ENCODE peak calls at places on chromosome 19, in six cellular contexts. V, O, A, T, C and J are unnamed samples.
A peak's percentile ranks its signal among the peaks of the same experiment; 100 is the strongest.

GRCh38 chr19:45919678-45920077 is 5.1 kb upstream of the NANOS2 start:
- DNase-seq in A (no peak), O (no peak), C (no peak), V (no peak), T (no peak), J (no peak)

GRCh38 chr19:42081584-42082258 is 5.8 kb downstream of the ZNF574 start:
- DNase-seq in V (peak; percentile 65), A (no peak), O (no peak), T (peak; percentile 50), C (no peak), J (peak; percentile 69)

GRCh38 chr19:18233224-18233825 is 7.1 kb upstream of the PDE4C start:
- DNase-seq in V (peak; percentile 39), O (no peak), T (no peak), C (peak; percentile 86), A (no peak), J (peak; percentile 63)

GRCh38 chr19:28292822-28293500 is 920.0 kb downstream of the UQCRFS1 start:
- DNase-seq in A (no peak), T (peak; percentile 84), V (no peak), O (no peak), C (peak; percentile 52), J (no peak)

GRCh38 chr19:1135454-1135853 is 31.7 kb downstream of the GPX4 start:
- DNase-seq in T (no peak), A (no peak), V (no peak), C (no peak), O (no peak), J (no peak)

GRCh38 chr19:17327068-17327653 is 7.5 kb downstream of the ANO8 start:
- DNase-seq in T (no peak), O (no peak), A (no peak), V (no peak), C (no peak), J (no peak)

GRCh38 chr19:55866521-55866920 is 30.2 kb downstream of the NLRP4 start:
- DNase-seq in C (no peak), A (no peak), O (no peak), V (no peak), T (no peak), J (no peak)

GRCh38 chr19:32928806-32929205 is 43.0 kb downstream of the CEP89 start:
- DNase-seq in V (peak; percentile 4), O (no peak), C (no peak), T (no peak), A (no peak), J (peak; percentile 52)

GRCh38 chr19:426725-427445 is 17.9 kb upstream of the C2CD4C start:
- DNase-seq in A (no peak), V (no peak), O (no peak), T (no peak), C (no peak), J (no peak)

GRCh38 chr19:30047355-30047895 is 105.4 kb downstream of the URI1 start:
- DNase-seq in T (no peak), O (no peak), C (no peak), V (no peak), A (no peak), J (no peak)

GRCh38 chr19:45527731-45528130 is 20.5 kb downstream of the VASP start:
- DNase-seq in C (peak; percentile 67), A (no peak), O (no peak), V (no peak), T (peak; percentile 54), J (no peak)

GRCh38 chr19:46369817-46370216 is 22.9 kb downstream of the PPP5C start:
- DNase-seq in V (peak; percentile 38), O (no peak), A (no peak), T (no peak), C (no peak), J (no peak)

GRCh38 chr19:54518844-54519243 is 16.2 kb downstream of the LAIR2 start:
- DNase-seq in O (no peak), V (no peak), T (no peak), A (no peak), C (no peak), J (no peak)

GRCh38 chr19:1811942-1812425 is at the start of gene ATP8B3:
- DNase-seq in O (no peak), A (no peak), V (no peak), C (no peak), T (no peak), J (no peak)

GRCh38 chr19:29690842-29691241 is 24.2 kb downstream of the C19orf12 start:
- DNase-seq in A (no peak), T (peak; percentile 85), C (peak; percentile 74), O (no peak), V (peak; percentile 49), J (peak; percentile 60)

GRCh38 chr19:2332341-2333026 is 4.0 kb downstream of the SPPL2B start:
- DNase-seq in A (no peak), O (no peak), T (no peak), V (no peak), C (no peak), J (no peak)

GRCh38 chr19:17753976-17754375 is 2.7 kb downstream of the FCHO1 start:
- DNase-seq in A (no peak), V (no peak), T (no peak), C (no peak), O (no peak), J (no peak)

GRCh38 chr19:2627319-2627829 is 75.1 kb downstream of the GNG7 start:
- DNase-seq in C (no peak), A (no peak), V (peak; percentile 99), T (peak; percentile 37), O (no peak), J (peak; percentile 97)

GRCh38 chr19:44254496-44254895 is 5.2 kb upstream of the ZNF233 start:
- DNase-seq in T (no peak), C (no peak), V (no peak), O (no peak), A (no peak), J (no peak)

GRCh38 chr19:11088508-11089253 is 582 bp upstream of the LDLR start:
- DNase-seq in C (no peak), O (no peak), T (no peak), A (no peak), V (no peak), J (peak; percentile 40)

GRCh38 chr19:16078759-16079707 is 2.7 kb downstream of the TPM4 start:
- DNase-seq in C (no peak), V (peak; percentile 98), T (peak; percentile 76), A (no peak), O (no peak), J (peak; percentile 95)

GRCh38 chr19:16075430-16076153 is 703 bp upstream of the TPM4 start:
- DNase-seq in C (no peak), O (no peak), V (no peak), A (no peak), T (peak; percentile 42), J (no peak)

GRCh38 chr19:16076154-16076957 is at the start of gene TPM4:
- DNase-seq in O (peak; percentile 86), V (peak; percentile 96), T (peak; percentile 97), A (peak; percentile 85), C (peak; percentile 95), J (peak; percentile 97)

GRCh38 chr19:16078311-16078758 is 2.0 kb downstream of the TPM4 start:
- DNase-seq in V (peak; percentile 69), C (no peak), T (peak; percentile 74), A (no peak), O (peak; percentile 15), J (no peak)

DNA sequence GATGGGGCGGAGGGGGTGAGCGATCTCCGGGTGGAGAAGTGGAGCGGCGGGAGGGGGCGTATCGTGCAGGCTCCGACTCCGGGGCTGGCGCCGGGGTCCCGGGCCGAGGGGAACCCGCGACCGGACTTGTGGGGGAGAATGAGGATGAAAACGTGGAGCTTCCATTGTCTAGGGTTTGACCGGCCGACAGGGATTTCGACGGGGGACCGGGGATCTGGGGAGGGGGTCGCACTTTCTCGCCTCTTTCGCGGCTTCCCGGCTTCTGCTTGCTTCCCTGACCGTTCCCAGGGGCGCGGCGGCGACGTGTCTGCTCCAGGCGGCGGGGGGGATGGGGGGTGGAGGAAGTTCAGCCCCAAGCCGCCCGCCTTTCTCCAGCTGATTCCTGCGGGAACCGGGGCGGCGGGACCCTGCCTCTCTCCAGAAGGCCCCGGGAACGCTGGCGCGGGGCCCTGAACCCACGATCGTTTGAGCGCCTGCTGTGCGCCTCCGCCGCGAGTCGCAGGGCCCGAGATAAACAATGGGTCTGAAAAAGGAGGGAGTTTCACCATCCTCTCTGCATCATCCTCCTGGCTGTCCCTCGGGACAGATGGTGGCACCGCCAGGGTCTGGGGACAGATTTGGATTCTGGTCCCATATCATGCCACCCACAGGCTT is 790 bp downstream of the TPM4 start:
- DNase-seq in T (peak; percentile 48), C (no peak), O (no peak), A (no peak), V (no peak), J (no peak)
- H3K18ac ChIP-seq in T (peak overlapping the region; percentile 100), C (peak overlapping the region; percentile 100), O (peak overlapping the region; percentile 100), A (peak overlapping the region; percentile 75), V (peak overlapping the region; percentile 100), J (peak overlapping the region; percentile 99)

DNA sequence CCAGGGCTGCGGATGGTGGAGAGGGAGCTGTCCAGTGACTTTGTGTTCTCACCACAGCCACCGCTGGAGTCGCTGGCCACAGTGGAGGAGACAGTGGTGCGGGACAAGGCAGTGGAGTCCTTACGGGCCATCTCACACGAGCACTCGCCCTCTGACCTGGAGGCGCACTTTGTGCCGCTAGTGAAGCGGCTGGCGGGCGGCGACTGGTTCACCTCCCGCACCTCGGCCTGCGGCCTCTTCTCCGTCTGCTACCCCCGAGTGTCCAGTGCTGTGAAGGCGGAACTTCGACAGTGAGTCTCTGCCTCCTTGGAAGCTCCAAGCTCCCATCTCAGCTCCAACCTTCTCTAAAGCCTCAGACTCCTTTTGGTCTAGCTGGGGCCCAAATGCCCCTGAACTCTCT is 21.4 kb downstream of the PPP2R1A start:
- DNase-seq in T (no peak), O (no peak), V (no peak), C (no peak), A (no peak), J (no peak)
- H3K18ac ChIP-seq in T (no peak overlapping the region), O (no peak overlapping the region), V (no peak overlapping the region), C (no peak overlapping the region), A (no peak overlapping the region), J (no peak overlapping the region)

DNA sequence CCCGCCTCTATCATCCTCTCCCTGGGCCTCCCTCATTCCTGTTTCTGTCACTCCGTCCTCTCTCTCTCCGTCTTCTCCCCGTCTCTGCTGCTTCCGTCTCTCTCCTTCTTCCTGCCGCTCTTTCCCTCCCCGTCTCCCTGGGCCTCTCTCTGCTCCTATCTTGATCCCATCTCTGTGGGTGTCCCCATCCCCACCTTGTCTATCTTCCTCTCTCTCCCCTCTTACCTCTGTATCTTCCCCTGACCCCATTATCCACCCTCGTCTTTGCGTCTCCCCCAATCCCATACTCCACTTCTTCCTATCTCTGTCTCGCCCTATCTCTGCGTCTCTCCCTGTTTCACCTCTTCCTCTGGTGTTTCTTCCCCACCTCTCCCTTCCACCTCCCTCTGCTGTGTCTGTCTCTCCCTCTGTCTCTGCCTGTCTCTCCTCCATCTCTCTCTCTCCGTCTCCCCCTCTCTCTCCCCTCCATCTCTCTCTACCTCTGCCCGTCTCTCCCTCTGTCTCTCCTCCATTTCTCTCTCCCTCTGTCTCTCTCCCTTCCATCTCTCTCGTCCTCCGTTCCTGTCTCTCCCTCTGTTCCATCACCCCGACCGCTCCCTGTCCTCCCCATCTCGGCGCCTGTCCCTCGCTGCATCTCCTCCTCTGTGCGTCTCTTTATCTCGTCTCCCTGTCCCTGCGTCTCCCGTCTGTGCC is 4.3 kb downstream of the GRIN2D start:
- DNase-seq in A (no peak), V (no peak), C (no peak), T (peak; percentile 34), O (no peak), J (peak; percentile 37)
- H3K18ac ChIP-seq in A (peak overlapping the region; percentile 60), V (no peak overlapping the region), C (peak overlapping the region; percentile 61), T (peak overlapping the region; percentile 53), O (peak overlapping the region; percentile 98), J (peak overlapping the region; percentile 41)

GRCh38 chr19:13980340-13980739 is 25.8 kb downstream of the RFX1 start:
- DNase-seq in V (no peak), A (no peak), O (no peak), C (no peak), T (no peak), J (no peak)
- H3K18ac ChIP-seq in V (no peak overlapping the region), A (no peak overlapping the region), O (no peak overlapping the region), C (no peak overlapping the region), T (no peak overlapping the region), J (no peak overlapping the region)

GRCh38 chr19:52689804-52690394 is 44.9 kb downstream of the ZNF611 start:
- DNase-seq in C (peak; percentile 45), T (peak; percentile 40), O (no peak), V (no peak), A (no peak), J (no peak)
- H3K18ac ChIP-seq in C (peak overlapping the region; percentile 7), T (peak overlapping the region; percentile 52), O (peak overlapping the region; percentile 94), V (peak overlapping the region; percentile 62), A (peak overlapping the region; percentile 96), J (peak overlapping the region; percentile 68)